ENCODE peak calls at places on chromosomes 11 and 22, in ten cellular contexts. S is AG09319, D is chondrocyte, G is cardiac fibroblast, T is A549, C is GM10248, A is fibroblast of pulmonary artery, Y is lung, E is foreskin fibroblast, W is AG04449. O is an unnamed sample.

GRCh38 chr11:117072517-117073218 is 25.6 kb downstream of the SIK3 start:
- DNase-seq in S (peak; percentile 68), D (no peak), G (peak; percentile 81), T (peak; percentile 87), C (peak; percentile 36), A (peak; percentile 90), Y (no peak), E (peak; percentile 85), W (peak; percentile 56), O (peak; percentile 94)

GRCh38 chr11:125594958-125595357 is 2.3 kb downstream of the STT3A start:
- DNase-seq in S (no peak), D (no peak), G (no peak), T (no peak), C (no peak), A (no peak), Y (no peak), E (no peak), W (no peak), O (no peak)

GRCh38 chr22:49371325-49372110 is 456.2 kb downstream of the BRD1 start:
- DNase-seq in S (no peak), D (peak; percentile 77), G (no peak), T (no peak), C (no peak), A (no peak), Y (peak; percentile 25), E (no peak), W (no peak), O (no peak)

GRCh38 chr22:39815882-39816395 is 77.6 kb downstream of the ENTHD1 start:
- DNase-seq in S (no peak), D (no peak), G (no peak), T (no peak), C (no peak), A (no peak), Y (no peak), E (peak; percentile 11), W (no peak), O (no peak)

GRCh38 chr11:76680517-76681425 is 10.2 kb upstream of the LRRC32 start:
- DNase-seq in S (peak; percentile 23), D (no peak), G (peak; percentile 82), T (peak; percentile 73), C (peak; percentile 84), A (peak; percentile 77), Y (peak; percentile 64), E (peak; percentile 48), W (no peak), O (peak; percentile 64)

GRCh38 chr11:91776660-91777059 is 448.0 kb upstream of the FAT3 start:
- DNase-seq in S (no peak), D (no peak), G (peak; percentile 1), T (no peak), C (no peak), A (no peak), Y (no peak), E (no peak), W (no peak), O (no peak)

GRCh38 chr11:126929186-126930085 is 71.1 kb downstream of the KIRREL3 start:
- DNase-seq in S (peak; percentile 59), D (no peak), G (peak; percentile 10), T (no peak), C (no peak), A (peak; percentile 27), Y (peak; percentile 33), E (no peak), W (peak; percentile 82), O (peak; percentile 1)

GRCh38 chr11:7927635-7928034 is 3.4 kb downstream of the OR10A6 start:
- DNase-seq in S (no peak), D (no peak), G (peak; percentile 2), T (no peak), C (no peak), A (peak; percentile 17), Y (no peak), E (no peak), W (no peak), O (peak; percentile 81)

GRCh38 chr11:128195057-128195751 is 392.2 kb downstream of the ETS1 start:
- DNase-seq in S (no peak), D (no peak), G (peak; percentile 59), T (no peak), C (no peak), A (peak; percentile 58), Y (no peak), E (no peak), W (no peak), O (no peak)

GRCh38 chr11:10638285-10638684 is 55.3 kb downstream of the IRAG1 start:
- DNase-seq in S (no peak), D (no peak), G (peak; percentile 47), T (no peak), C (no peak), A (peak; percentile 53), Y (no peak), E (no peak), W (no peak), O (no peak)

GRCh38 chr11:112555491-112556364 is 295.1 kb upstream of the PLET1 start:
- DNase-seq in S (peak; percentile 10), D (no peak), G (peak; percentile 48), T (peak; percentile 12), C (peak; percentile 55), A (peak; percentile 49), Y (peak; percentile 63), E (peak; percentile 14), W (no peak), O (peak; percentile 38)

DNA sequence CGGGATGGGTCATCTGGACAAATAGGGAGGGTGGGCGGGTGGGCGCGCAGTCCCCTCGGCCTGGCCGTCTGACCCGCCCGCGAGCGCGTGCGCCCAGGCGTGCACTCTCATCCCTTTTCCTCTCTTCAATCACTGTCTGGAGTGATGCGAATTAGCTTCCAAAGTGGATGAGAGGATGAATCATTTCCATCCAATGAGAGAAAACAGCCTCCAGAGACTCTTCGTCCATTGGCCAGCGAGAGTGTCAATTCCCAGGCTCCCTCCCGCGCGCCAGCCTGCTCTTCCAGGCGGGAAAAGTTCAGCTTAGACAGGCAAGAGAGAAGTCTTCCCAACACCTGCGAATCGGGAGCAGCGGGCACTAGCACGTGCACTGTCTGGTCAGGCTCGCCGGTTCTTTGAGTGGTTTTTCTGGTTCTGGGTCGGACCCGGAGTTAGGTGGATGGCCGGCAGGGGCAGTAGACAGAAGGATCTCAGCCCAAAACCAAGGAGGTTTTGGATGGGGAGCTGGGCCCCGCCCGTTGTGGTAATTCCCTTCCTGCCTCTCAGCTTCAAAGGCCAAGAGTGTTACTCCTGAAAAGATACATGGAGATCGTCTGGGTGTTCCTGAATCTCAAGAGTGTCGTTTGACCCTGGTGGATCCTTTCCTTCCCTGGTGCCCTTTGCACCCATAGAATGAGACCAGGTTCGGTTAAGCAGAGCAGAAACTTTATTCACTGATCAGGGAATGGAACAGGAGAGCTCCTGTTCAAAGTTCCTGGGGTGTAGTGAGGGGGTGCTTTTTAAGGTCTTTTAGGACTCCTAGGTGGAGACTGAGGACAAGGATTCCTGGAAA is 33.4 kb upstream of the GLYATL1 start:
- DNase-seq in S (peak; percentile 71), D (no peak), G (peak; percentile 88), T (peak; percentile 75), C (no peak), A (peak; percentile 91), Y (no peak), E (peak; percentile 87), W (peak; percentile 41), O (peak; percentile 82)
- TF ChIP-seq CTCF in S (peak; percentile 60), D (peak; percentile 76), G (peak; percentile 71), T (no peak), C (no peak), A (peak; percentile 55), Y (no peak), E (peak; percentile 76), W (peak; percentile 54), O (no peak)

DNA sequence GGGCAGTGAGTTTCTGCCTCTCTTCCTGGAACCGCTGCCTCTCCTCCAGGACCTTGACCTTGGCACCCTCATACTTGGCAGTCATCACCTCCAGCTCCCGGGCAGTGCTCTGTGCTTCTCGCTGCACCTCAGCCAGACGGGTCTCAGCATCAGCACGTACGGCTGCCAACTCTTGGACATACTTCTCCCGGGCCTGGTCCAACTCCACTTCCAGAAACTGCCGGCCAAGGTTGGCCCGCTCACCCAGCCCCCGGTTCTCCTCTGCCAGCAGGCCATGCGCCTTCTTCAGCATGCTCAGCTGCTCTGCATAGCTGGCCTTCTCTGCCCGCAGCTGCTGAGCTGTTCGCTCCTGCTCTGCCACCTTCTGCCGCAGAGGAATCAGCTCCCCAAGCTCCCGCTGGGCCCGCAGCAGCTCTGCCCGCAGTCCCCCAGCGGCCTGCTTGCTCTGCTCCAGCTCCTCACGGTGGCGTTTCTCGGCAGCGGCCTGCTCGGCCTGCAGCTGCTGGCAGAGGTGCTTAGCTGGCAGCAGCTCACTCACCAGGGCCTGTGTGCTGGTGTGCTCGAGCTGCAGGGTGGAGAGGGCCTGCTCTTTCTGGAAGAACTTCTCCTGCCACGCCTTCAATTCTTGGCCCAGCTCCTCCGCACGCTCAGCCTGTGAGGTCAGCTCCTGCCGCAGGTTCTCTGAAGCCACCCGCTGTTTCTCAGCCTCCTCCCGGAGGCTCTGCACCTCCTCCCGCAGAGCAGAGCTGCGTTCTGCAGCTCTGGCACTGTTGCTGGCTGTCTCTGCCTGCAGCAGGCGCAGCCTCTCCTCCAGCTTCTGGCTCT is 14.4 kb downstream of the IL18BP start:
- DNase-seq in S (peak; percentile 83), D (no peak), G (peak; percentile 71), T (peak; percentile 59), C (no peak), A (peak; percentile 65), Y (peak; percentile 75), E (no peak), W (no peak), O (peak; percentile 74)
- TF ChIP-seq CTCF in S (peak; percentile 27), D (no peak), G (no peak), T (no peak), C (no peak), A (no peak), Y (no peak), E (no peak), W (no peak), O (no peak)

GRCh38 chr22:31872209-31872608 is 72.1 kb upstream of the YWHAH start:
- DNase-seq in S (no peak), D (no peak), G (peak; percentile 29), T (peak; percentile 14), C (no peak), A (peak; percentile 30), Y (no peak), E (no peak), W (no peak), O (no peak)
- TF ChIP-seq CTCF in S (no peak), D (peak; percentile 31), G (no peak), T (no peak), C (no peak), A (peak; percentile 25), Y (peak; percentile 5), E (no peak), W (no peak), O (no peak)

GRCh38 chr11:2189938-2190669 is 18.5 kb upstream of the TH start:
- DNase-seq in S (no peak), D (no peak), G (no peak), T (no peak), C (no peak), A (no peak), Y (no peak), E (no peak), W (no peak), O (no peak)

GRCh38 chr11:2185324-2186085 is 13.9 kb upstream of the TH start:
- DNase-seq in S (no peak), D (no peak), G (no peak), T (no peak), C (no peak), A (no peak), Y (no peak), E (no peak), W (no peak), O (no peak)

GRCh38 chr11:2187267-2187707 is 15.7 kb upstream of the TH start:
- DNase-seq in S (no peak), D (no peak), G (no peak), T (no peak), C (no peak), A (no peak), Y (no peak), E (no peak), W (no peak), O (no peak)

GRCh38 chr11:2188745-2189144 is 17.1 kb upstream of the TH start:
- DNase-seq in S (no peak), D (no peak), G (no peak), T (no peak), C (no peak), A (no peak), Y (no peak), E (no peak), W (no peak), O (no peak)

GRCh38 chr11:2186669-2187266 is 15.2 kb upstream of the TH start:
- DNase-seq in S (no peak), D (no peak), G (peak; percentile 23), T (peak; percentile 76), C (no peak), A (peak; percentile 22), Y (no peak), E (peak; percentile 21), W (no peak), O (peak; percentile 61)
- TF ChIP-seq CTCF in S (no peak), D (peak; percentile 73), G (peak; percentile 60), T (peak; percentile 56), C (peak; percentile 42), A (peak; percentile 33), Y (peak; percentile 7), E (peak; percentile 25), W (peak; percentile 52), O (peak; percentile 71)

O was measured in epithelial cell of esophagus.